ENCODE peak calls at places on chromosomes 13 and 19, in six cellular contexts. S, J, Q, H, A and D are unnamed samples.

GRCh38 chr19:4301590-4302237 is 475 bp downstream of the TMIGD2 start:
- DNase-seq in S (no peak), J (no peak), Q (no peak), H (no peak), A (no peak), D (no peak)

GRCh38 chr19:54420383-54421168 is 5.3 kb downstream of the TTYH1 start:
- DNase-seq in S (no peak), J (no peak), Q (no peak), H (no peak), A (no peak), D (no peak)

GRCh38 chr13:107043016-107043957 is 475.4 kb upstream of the ARGLU1 start:
- DNase-seq in S (no peak), J (no peak), Q (no peak), H (no peak), A (no peak), D (no peak)

GRCh38 chr19:14320253-14320652 is 61.0 kb upstream of the ADGRE5 start:
- DNase-seq in S (no peak), J (no peak), Q (no peak), H (no peak), A (no peak), D (no peak)

GRCh38 chr13:24512208-24513068 is at the start of gene PARP4:
- DNase-seq in S (peak), J (peak), Q (peak), H (peak), A (peak), D (peak)

GRCh38 chr19:15195987-15196682 is 4.7 kb downstream of the NOTCH3 start:
- DNase-seq in S (peak), J (no peak), Q (peak), H (no peak), A (no peak), D (no peak)

GRCh38 chr13:101640797-101641400 is 188.4 kb downstream of the ITGBL1 start:
- DNase-seq in S (no peak), J (no peak), Q (no peak), H (peak), A (no peak), D (no peak)

GRCh38 chr19:46886546-46887239 is 25.9 kb downstream of the ARHGAP35 start:
- DNase-seq in S (no peak), J (no peak), Q (no peak), H (no peak), A (no peak), D (no peak)

GRCh38 chr13:94854688-94855087 is 142.3 kb upstream of the SOX21 start:
- DNase-seq in S (no peak), J (no peak), Q (no peak), H (no peak), A (no peak), D (no peak)